ENCODE peak calls at places on chromosomes 6 and 20, in four cellular contexts. H, L, S and W are unnamed samples.

GRCh38 chr6:79750806-79751205 is 119.7 kb downstream of the SH3BGRL2 start:
- DNase-seq in L (no peak), H (no peak), S (no peak), W (no peak)

GRCh38 chr20:49766979-49767419 is 45.6 kb upstream of the SLC9A8 start:
- DNase-seq in H (no peak), L (no peak), S (no peak), W (no peak)

GRCh38 chr6:170360476-170360875 is 53.9 kb downstream of the FAM120B start:
- DNase-seq in H (no peak), S (no peak), L (no peak), W (no peak)

GRCh38 chr6:4610256-4610655 is 165.9 kb upstream of the CDYL start:
- DNase-seq in L (peak; percentile 47), S (no peak), H (peak; percentile 26), W (no peak)

GRCh38 chr20:10047427-10047826 is 12.6 kb downstream of the ANKEF1 start:
- DNase-seq in S (peak; percentile 45), H (no peak), L (no peak), W (peak; percentile 9)

GRCh38 chr6:11366934-11367637 is 134.6 kb upstream of the NEDD9 start:
- DNase-seq in H (no peak), L (peak; percentile 30), S (no peak), W (no peak)

GRCh38 chr6:33278810-33279209 is 1.9 kb downstream of the B3GALT4 start:
- DNase-seq in H (no peak), S (no peak), L (no peak), W (no peak)

GRCh38 chr6:32439708-32440214 is at the start of gene HLA-DRA:
- DNase-seq in H (no peak), S (peak; percentile 18), L (peak; percentile 17), W (peak; percentile 77)

GRCh38 chr6:37741757-37742400 is 44.2 kb upstream of the MDGA1 start:
- DNase-seq in L (no peak), H (peak; percentile 31), S (peak; percentile 75), W (peak; percentile 64)

GRCh38 chr6:125020385-125020784 is 58.1 kb downstream of the RNF217 start:
- DNase-seq in S (no peak), H (no peak), L (no peak), W (no peak)

GRCh38 chr20:38460040-38460623 is 12.5 kb upstream of the RALGAPB start:
- DNase-seq in H (peak; percentile 40), L (peak; percentile 88), S (no peak), W (peak; percentile 85)

GRCh38 chr6:57173056-57173885 is 1.1 kb downstream of the BAG2 start:
- DNase-seq in H (peak; percentile 17), L (peak; percentile 32), S (peak; percentile 34), W (peak; percentile 10)

GRCh38 chr6:168093071-168093505 is 14.1 kb upstream of the FRMD1 start:
- DNase-seq in H (peak; percentile 84), L (no peak), S (no peak), W (no peak)

GRCh38 chr6:38015341-38015740 is 195.8 kb downstream of the ZFAND3 start:
- DNase-seq in S (no peak), L (no peak), H (no peak), W (no peak)

GRCh38 chr6:156889469-156889868 is 112.3 kb downstream of the ARID1B start:
- DNase-seq in S (no peak), L (no peak), H (no peak), W (no peak)

GRCh38 chr20:39066464-39066863 is 104.3 kb downstream of the DHX35 start:
- DNase-seq in H (no peak), S (no peak), L (no peak), W (no peak)

GRCh38 chr6:134990262-134990661 is 40.4 kb upstream of the ALDH8A1 start:
- DNase-seq in H (no peak), S (no peak), L (no peak), W (no peak)

GRCh38 chr6:107654736-107655135 is 164.8 kb downstream of the SOBP start:
- DNase-seq in S (no peak), H (no peak), L (no peak), W (no peak)

GRCh38 chr6:107653861-107654394 is 164.0 kb downstream of the SOBP start:
- DNase-seq in L (no peak), S (no peak), H (no peak), W (no peak)

GRCh38 chr6:107656883-107657282 is 167.0 kb downstream of the SOBP start:
- DNase-seq in S (no peak), H (no peak), L (no peak), W (no peak)

GRCh38 chr6:107656381-107656780 is 166.5 kb downstream of the SOBP start:
- DNase-seq in S (no peak), H (no peak), L (no peak), W (no peak)

DNA sequence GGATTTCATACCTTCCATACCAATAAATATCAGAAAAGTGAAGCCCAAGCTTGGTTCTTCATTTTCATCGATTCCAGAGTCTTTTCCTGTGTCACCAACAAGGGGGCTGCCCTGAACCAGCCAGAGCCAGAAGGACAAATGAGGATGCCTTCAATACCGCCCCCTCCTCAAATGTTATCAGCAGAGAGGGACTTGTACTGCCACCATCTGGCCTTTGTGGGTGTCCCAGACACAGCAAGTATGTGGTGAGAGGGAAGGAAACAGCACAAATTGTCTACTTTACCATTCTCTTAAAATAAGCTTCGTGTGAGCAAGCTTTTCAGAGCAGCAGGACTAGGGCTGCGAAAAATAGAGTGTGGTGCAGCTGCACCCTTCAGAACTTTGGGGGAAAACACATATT is 165.3 kb downstream of the SOBP start:
- DNase-seq in S (peak; percentile 58), L (no peak), H (no peak), W (no peak)
- TF ChIP-seq CTCF in S (peak; percentile 80), L (peak; percentile 1), H (no peak), W (peak; percentile 12)

DNA sequence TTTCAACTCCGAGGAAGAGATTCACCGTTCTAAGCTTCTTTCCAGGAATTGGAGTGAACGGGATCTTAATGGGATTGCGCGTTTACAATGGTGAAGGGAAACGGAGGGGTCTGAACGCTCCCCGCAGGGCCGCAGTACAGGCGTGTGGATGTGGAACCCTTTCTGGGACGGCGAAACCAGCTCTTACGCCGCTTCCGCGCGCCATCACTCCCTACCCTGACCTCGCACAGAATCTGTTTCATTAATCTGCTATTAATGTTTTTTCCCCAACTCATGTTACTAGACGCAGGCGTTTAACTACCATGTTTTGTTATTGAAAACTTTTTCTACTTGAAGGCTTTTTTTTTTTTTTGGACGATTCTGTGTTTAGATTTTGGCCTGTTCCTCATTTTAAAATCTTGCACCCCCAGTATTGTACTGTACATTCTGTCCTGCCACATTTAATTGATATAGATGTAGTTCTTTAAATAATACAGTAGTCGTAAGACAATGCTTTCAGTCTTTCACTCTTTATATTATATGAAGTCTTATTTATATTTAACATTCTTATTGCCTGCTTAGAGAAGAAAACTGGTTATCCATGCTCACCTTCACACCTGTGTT is 691 bp upstream of the SUPT3H start:
- DNase-seq in H (no peak), S (no peak), L (no peak), W (no peak)
- TF ChIP-seq CTCF in H (no peak), S (no peak), L (no peak), W (no peak)

DNA sequence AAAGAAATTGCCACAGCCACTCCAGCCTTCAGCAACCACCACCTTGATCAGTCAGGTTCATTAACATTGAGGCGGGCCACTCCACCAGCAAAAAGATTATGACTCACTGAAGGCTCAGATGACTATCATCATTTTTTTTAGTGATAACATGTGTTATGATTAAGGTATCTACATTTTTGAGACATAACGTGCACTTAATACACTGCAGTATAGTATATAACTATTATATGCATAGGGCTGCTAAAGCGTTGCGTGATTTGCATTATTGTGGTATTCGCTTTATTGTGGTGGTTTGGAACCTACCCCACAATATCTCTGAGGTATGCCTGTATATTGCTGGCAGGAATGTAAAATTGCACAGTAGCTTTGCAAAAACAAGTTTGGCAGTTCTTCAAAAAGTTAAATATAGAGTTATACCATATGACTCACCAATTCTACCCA is 6.8 kb upstream of the RIPK1 start:
- DNase-seq in L (peak; percentile 81), S (no peak), H (no peak), W (peak; percentile 18)
- TF ChIP-seq CTCF in L (peak; percentile 25), S (no peak), H (no peak), W (no peak)

DNA sequence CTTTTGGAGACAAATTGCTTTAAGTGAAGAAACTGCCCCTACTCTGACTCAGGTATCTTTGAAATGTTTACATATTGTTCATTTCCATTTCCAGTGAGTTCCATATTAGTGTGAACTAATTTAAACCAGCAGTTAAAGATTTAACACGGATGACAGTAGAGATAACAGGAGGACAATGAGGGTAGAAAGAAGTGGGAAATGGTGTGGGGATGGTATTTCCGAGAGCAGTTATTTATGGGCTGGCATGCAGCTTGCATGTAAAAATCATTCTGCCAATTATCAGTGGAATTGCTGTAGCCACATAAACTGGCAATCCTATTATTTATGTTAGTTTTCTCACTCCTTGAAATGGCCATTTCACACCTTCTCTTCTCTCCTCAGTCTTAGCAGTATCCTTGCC is 8.6 kb upstream of the ADGRF5 start:
- DNase-seq in S (no peak), L (no peak), H (no peak), W (no peak)
- TF ChIP-seq CTCF in S (no peak), L (no peak), H (no peak), W (no peak)